ENCODE peak calls at places on chromosomes 12 and 14, in five cellular contexts. One of them, this sample, is unnamed.

GRCh38 chr14:80264698-80265097 is 53.4 kb upstream of the DIO2 start:
- DNase-seq in fibroblast of mammary gland: no peak
- DNase-seq in retinal pigment epithelial cell: no peak
- DNase-seq in IMR-90: no peak
- DNase-seq in AG10803: no peak
- DNase-seq in this sample: no peak

GRCh38 chr14:93998871-93999403 is 1.8 kb downstream of the CCDC197 start:
- DNase-seq in fibroblast of mammary gland: no peak
- DNase-seq in AG10803: no peak
- DNase-seq in retinal pigment epithelial cell: no peak
- DNase-seq in IMR-90: no peak
- DNase-seq in this sample: no peak

GRCh38 chr14:68316078-68316868 is 476.6 kb downstream of the ZFP36L1 start:
- DNase-seq in retinal pigment epithelial cell: no peak
- DNase-seq in fibroblast of mammary gland: peak
- DNase-seq in IMR-90: no peak
- DNase-seq in AG10803: no peak
- DNase-seq in this sample: no peak

GRCh38 chr14:105173901-105174894 is 5.6 kb upstream of the JAG2 start:
- DNase-seq in IMR-90: no peak
- DNase-seq in AG10803: no peak
- DNase-seq in retinal pigment epithelial cell: no peak
- DNase-seq in fibroblast of mammary gland: no peak
- DNase-seq in this sample: no peak

GRCh38 chr14:99188721-99189120 is 83.3 kb downstream of the BCL11B start:
- DNase-seq in fibroblast of mammary gland: no peak
- DNase-seq in retinal pigment epithelial cell: no peak
- DNase-seq in IMR-90: no peak
- DNase-seq in AG10803: no peak
- DNase-seq in this sample: no peak

GRCh38 chr12:26740991-26741390 is 92.0 kb downstream of the ITPR2 start:
- DNase-seq in fibroblast of mammary gland: no peak
- DNase-seq in IMR-90: no peak
- DNase-seq in retinal pigment epithelial cell: no peak
- DNase-seq in AG10803: no peak
- DNase-seq in this sample: no peak

GRCh38 chr14:69023035-69023434 is 43.9 kb upstream of the ACTN1 start:
- DNase-seq in IMR-90: no peak
- DNase-seq in AG10803: no peak
- DNase-seq in fibroblast of mammary gland: no peak
- DNase-seq in retinal pigment epithelial cell: no peak
- DNase-seq in this sample: no peak

GRCh38 chr14:26597136-26598080 is at the start of gene NOVA1:
- DNase-seq in retinal pigment epithelial cell: no peak
- DNase-seq in AG10803: no peak
- DNase-seq in IMR-90: no peak
- DNase-seq in fibroblast of mammary gland: peak
- DNase-seq in this sample: peak

GRCh38 chr12:45745861-45746277 is 16.4 kb downstream of the ARID2 start:
- DNase-seq in AG10803: peak
- DNase-seq in IMR-90: peak
- DNase-seq in fibroblast of mammary gland: peak
- DNase-seq in retinal pigment epithelial cell: no peak
- DNase-seq in this sample: peak

GRCh38 chr12:80186727-80187217 is 87.4 kb downstream of the OTOGL start:
- DNase-seq in retinal pigment epithelial cell: peak
- DNase-seq in fibroblast of mammary gland: peak
- DNase-seq in AG10803: peak
- DNase-seq in IMR-90: peak
- DNase-seq in this sample: peak

GRCh38 chr12:65194949-65195348 is 25.6 kb downstream of the LEMD3 start:
- DNase-seq in AG10803: no peak
- DNase-seq in fibroblast of mammary gland: no peak
- DNase-seq in retinal pigment epithelial cell: no peak
- DNase-seq in IMR-90: no peak
- DNase-seq in this sample: no peak

GRCh38 chr12:124381454-124382207 is 86.7 kb downstream of the RFLNA start:
- DNase-seq in fibroblast of mammary gland: peak
- DNase-seq in IMR-90: peak
- DNase-seq in retinal pigment epithelial cell: no peak
- DNase-seq in AG10803: peak
- DNase-seq in this sample: peak

GRCh38 chr14:49863483-49864262 is 11.1 kb upstream of the NEMF start:
- DNase-seq in fibroblast of mammary gland: no peak
- DNase-seq in IMR-90: no peak
- DNase-seq in retinal pigment epithelial cell: no peak
- DNase-seq in AG10803: no peak
- DNase-seq in this sample: peak

GRCh38 chr12:123533672-123534643 is at the start of gene RILPL1:
- DNase-seq in retinal pigment epithelial cell: no peak
- DNase-seq in fibroblast of mammary gland: peak
- DNase-seq in AG10803: peak
- DNase-seq in IMR-90: peak
- DNase-seq in this sample: peak

GRCh38 chr12:54389139-54389508 is 4.6 kb upstream of the ZNF385A start:
- DNase-seq in retinal pigment epithelial cell: no peak
- DNase-seq in fibroblast of mammary gland: no peak
- DNase-seq in IMR-90: no peak
- DNase-seq in AG10803: no peak
- DNase-seq in this sample: no peak

GRCh38 chr14:96267336-96267735 is 11.3 kb downstream of the BDKRB1 start:
- DNase-seq in retinal pigment epithelial cell: peak
- DNase-seq in AG10803: peak
- DNase-seq in IMR-90: peak
- DNase-seq in fibroblast of mammary gland: peak
- DNase-seq in this sample: peak

GRCh38 chr14:102777711-102778615 is 714 bp downstream of the TRAF3 start:
- DNase-seq in IMR-90: peak
- DNase-seq in fibroblast of mammary gland: peak
- DNase-seq in AG10803: peak
- DNase-seq in retinal pigment epithelial cell: no peak
- DNase-seq in this sample: peak

GRCh38 chr12:41466762-41467270 is 278.7 kb downstream of the PDZRN4 start:
- DNase-seq in fibroblast of mammary gland: no peak
- DNase-seq in IMR-90: no peak
- DNase-seq in AG10803: no peak
- DNase-seq in retinal pigment epithelial cell: no peak
- DNase-seq in this sample: no peak

GRCh38 chr14:102909462-102909861 is 13.0 kb upstream of the AMN start:
- DNase-seq in IMR-90: no peak
- DNase-seq in AG10803: no peak
- DNase-seq in fibroblast of mammary gland: no peak
- DNase-seq in retinal pigment epithelial cell: no peak
- DNase-seq in this sample: no peak

GRCh38 chr14:68791078-68791983 is 1.5 kb downstream of the ZFP36L1 start:
- DNase-seq in IMR-90: no peak
- DNase-seq in retinal pigment epithelial cell: no peak
- DNase-seq in AG10803: peak
- DNase-seq in fibroblast of mammary gland: no peak
- DNase-seq in this sample: peak

GRCh38 chr14:103128631-103129300 is 5.5 kb downstream of the TNFAIP2 start:
- DNase-seq in AG10803: no peak
- DNase-seq in fibroblast of mammary gland: no peak
- DNase-seq in IMR-90: no peak
- DNase-seq in retinal pigment epithelial cell: no peak
- DNase-seq in this sample: no peak

GRCh38 chr12:23399402-23399933 is 550.0 kb downstream of the SOX5 start:
- DNase-seq in IMR-90: no peak
- DNase-seq in retinal pigment epithelial cell: no peak
- DNase-seq in fibroblast of mammary gland: no peak
- DNase-seq in AG10803: no peak
- DNase-seq in this sample: no peak

GRCh38 chr14:54647378-54647777 is 80.5 kb downstream of the SAMD4A start:
- DNase-seq in IMR-90: no peak
- DNase-seq in AG10803: no peak
- DNase-seq in retinal pigment epithelial cell: no peak
- DNase-seq in fibroblast of mammary gland: no peak
- DNase-seq in this sample: no peak

GRCh38 chr14:61323970-61324369 is 2.6 kb downstream of the PRKCH start:
- DNase-seq in AG10803: no peak
- DNase-seq in IMR-90: no peak
- DNase-seq in fibroblast of mammary gland: no peak
- DNase-seq in retinal pigment epithelial cell: no peak
- DNase-seq in this sample: no peak

GRCh38 chr12:92030618-92031017 is 115.0 kb downstream of the BTG1 start:
- DNase-seq in AG10803: no peak
- DNase-seq in retinal pigment epithelial cell: no peak
- DNase-seq in IMR-90: peak
- DNase-seq in fibroblast of mammary gland: peak
- DNase-seq in this sample: peak

GRCh38 chr12:131350943-131351318 is 360.0 kb upstream of the SFSWAP start:
- DNase-seq in IMR-90: no peak
- DNase-seq in retinal pigment epithelial cell: no peak
- DNase-seq in fibroblast of mammary gland: no peak
- DNase-seq in AG10803: no peak
- DNase-seq in this sample: no peak

GRCh38 chr14:20801726-20802125 is 918 bp downstream of the RNASE1 start:
- DNase-seq in retinal pigment epithelial cell: no peak
- DNase-seq in AG10803: no peak
- DNase-seq in IMR-90: no peak
- DNase-seq in fibroblast of mammary gland: no peak
- DNase-seq in this sample: no peak
- H3K4me3 ChIP-seq in retinal pigment epithelial cell: no peak
- H3K4me3 ChIP-seq in AG10803: no peak
- H3K4me3 ChIP-seq in IMR-90: no peak
- H3K4me3 ChIP-seq in fibroblast of mammary gland: no peak
- H3K4me3 ChIP-seq in this sample: no peak

DNA sequence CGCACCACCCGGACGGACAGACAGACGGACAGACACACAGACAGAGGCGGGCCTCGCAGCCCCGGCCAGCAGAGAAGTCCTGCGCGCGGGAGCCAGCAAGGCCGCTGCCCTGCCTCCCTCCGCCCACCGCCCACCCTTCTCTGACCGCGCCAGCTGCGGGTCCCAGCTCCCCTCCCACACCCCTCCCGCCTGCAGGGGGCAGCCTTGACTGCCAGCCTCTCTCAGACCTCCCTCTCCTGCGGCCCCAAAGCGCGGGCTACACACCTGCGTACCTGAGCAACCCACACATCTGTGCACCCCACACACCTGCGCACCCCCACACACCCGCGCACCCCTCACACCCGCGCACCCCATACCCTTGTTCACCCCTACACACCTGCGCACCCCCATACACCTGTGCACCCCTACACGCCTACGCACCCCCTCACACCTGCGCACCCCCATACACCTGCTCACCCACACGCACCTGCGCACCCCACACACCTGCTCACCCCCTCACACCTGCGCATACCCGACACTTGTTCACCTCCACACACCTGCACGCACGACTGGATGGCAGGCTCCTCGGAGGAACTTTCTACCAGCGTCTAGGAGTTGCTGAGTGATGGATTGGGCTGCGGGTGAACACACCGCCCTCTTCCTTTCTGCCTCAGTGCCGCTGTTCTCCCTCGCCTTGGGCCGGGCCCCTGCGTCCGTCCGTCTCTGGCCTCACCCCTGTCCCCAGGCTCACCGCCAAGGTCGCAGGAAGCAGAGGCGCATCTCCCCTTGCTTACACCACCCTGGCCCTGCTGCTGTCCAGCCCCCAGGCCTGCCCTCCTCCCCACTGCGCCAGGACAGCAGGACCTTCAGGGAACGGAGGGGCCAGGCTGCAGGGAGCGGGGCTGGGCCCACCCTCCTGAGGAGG is 20.8 kb upstream of the TMEM106C start:
- DNase-seq in IMR-90: no peak
- DNase-seq in fibroblast of mammary gland: no peak
- DNase-seq in retinal pigment epithelial cell: no peak
- DNase-seq in AG10803: no peak
- DNase-seq in this sample: no peak
- TF ChIP-seq CTCF in IMR-90: peak
- TF ChIP-seq CTCF in fibroblast of mammary gland: no peak
- TF ChIP-seq CTCF in retinal pigment epithelial cell: peak
- TF ChIP-seq CTCF in AG10803: no peak
- TF ChIP-seq CTCF in this sample: peak

GRCh38 chr12:119157528-119157927 is 21.2 kb upstream of the HSPB8 start:
- DNase-seq in fibroblast of mammary gland: no peak
- DNase-seq in retinal pigment epithelial cell: no peak
- DNase-seq in AG10803: no peak
- DNase-seq in IMR-90: no peak
- DNase-seq in this sample: no peak

GRCh38 chr12:119154435-119154818 is 24.3 kb upstream of the HSPB8 start:
- DNase-seq in AG10803: no peak
- DNase-seq in retinal pigment epithelial cell: no peak
- DNase-seq in IMR-90: no peak
- DNase-seq in fibroblast of mammary gland: no peak
- DNase-seq in this sample: no peak

GRCh38 chr12:119158004-119158776 is 20.5 kb upstream of the HSPB8 start:
- DNase-seq in fibroblast of mammary gland: no peak
- DNase-seq in IMR-90: no peak
- DNase-seq in AG10803: no peak
- DNase-seq in retinal pigment epithelial cell: no peak
- DNase-seq in this sample: no peak

GRCh38 chr12:119156401-119156800 is 22.3 kb upstream of the HSPB8 start:
- DNase-seq in IMR-90: no peak
- DNase-seq in AG10803: no peak
- DNase-seq in fibroblast of mammary gland: no peak
- DNase-seq in retinal pigment epithelial cell: no peak
- DNase-seq in this sample: no peak

GRCh38 chr12:119159844-119160243 is 18.9 kb upstream of the HSPB8 start:
- DNase-seq in AG10803: no peak
- DNase-seq in fibroblast of mammary gland: no peak
- DNase-seq in IMR-90: no peak
- DNase-seq in retinal pigment epithelial cell: no peak
- DNase-seq in this sample: no peak
- H3K4me3 ChIP-seq in AG10803: no peak
- H3K4me3 ChIP-seq in fibroblast of mammary gland: no peak
- H3K4me3 ChIP-seq in IMR-90: no peak
- H3K4me3 ChIP-seq in retinal pigment epithelial cell: no peak
- H3K4me3 ChIP-seq in this sample: no peak

GRCh38 chr12:87935216-87935615 is 94.0 kb downstream of the C12orf50 start:
- DNase-seq in IMR-90: no peak
- DNase-seq in retinal pigment epithelial cell: no peak
- DNase-seq in AG10803: no peak
- DNase-seq in fibroblast of mammary gland: no peak
- DNase-seq in this sample: no peak
- TF ChIP-seq CTCF in IMR-90: no peak
- TF ChIP-seq CTCF in retinal pigment epithelial cell: no peak
- TF ChIP-seq CTCF in AG10803: no peak
- TF ChIP-seq CTCF in fibroblast of mammary gland: no peak
- TF ChIP-seq CTCF in this sample: no peak

GRCh38 chr14:89728964-89729363 is 225.6 kb downstream of the EFCAB11 start:
- DNase-seq in AG10803: no peak
- DNase-seq in fibroblast of mammary gland: no peak
- DNase-seq in retinal pigment epithelial cell: no peak
- DNase-seq in IMR-90: no peak
- DNase-seq in this sample: no peak

GRCh38 chr14:89731534-89731933 is 223.0 kb downstream of the EFCAB11 start:
- DNase-seq in AG10803: no peak
- DNase-seq in fibroblast of mammary gland: no peak
- DNase-seq in retinal pigment epithelial cell: no peak
- DNase-seq in IMR-90: no peak
- DNase-seq in this sample: no peak

GRCh38 chr14:89730692-89731091 is 223.8 kb downstream of the EFCAB11 start:
- DNase-seq in AG10803: no peak
- DNase-seq in retinal pigment epithelial cell: no peak
- DNase-seq in fibroblast of mammary gland: no peak
- DNase-seq in IMR-90: no peak
- DNase-seq in this sample: no peak
- H3K4me3 ChIP-seq in AG10803: no peak
- H3K4me3 ChIP-seq in retinal pigment epithelial cell: no peak
- H3K4me3 ChIP-seq in fibroblast of mammary gland: no peak
- H3K4me3 ChIP-seq in IMR-90: no peak
- H3K4me3 ChIP-seq in this sample: no peak

GRCh38 chr12:119642986-119643385 is 24.9 kb upstream of the PRKAB1 start:
- DNase-seq in IMR-90: no peak
- DNase-seq in retinal pigment epithelial cell: no peak
- DNase-seq in AG10803: no peak
- DNase-seq in fibroblast of mammary gland: no peak
- DNase-seq in this sample: no peak
- TF ChIP-seq CTCF in IMR-90: peak
- TF ChIP-seq CTCF in retinal pigment epithelial cell: peak
- TF ChIP-seq CTCF in AG10803: no peak
- TF ChIP-seq CTCF in fibroblast of mammary gland: no peak
- TF ChIP-seq CTCF in this sample: peak

This sample was measured in cardiac fibroblast.